ENCODE peak calls at places on chromosomes 13 and 19, in ten cellular contexts. One of them, this sample, is unnamed.

GRCh38 chr19:6273701-6274601 is 5.8 kb downstream of the MLLT1 start:
- DNase-seq in glutamatergic neuron: no peak
- DNase-seq in AG09309: peak; percentile 87
- DNase-seq in body of pancreas: peak; percentile 91
- DNase-seq in transverse colon: peak; percentile 64
- DNase-seq in fibroblast of mammary gland: peak; percentile 96
- DNase-seq in breast epithelium: peak; percentile 83
- DNase-seq in neural crest cell: no peak
- DNase-seq in CD8-positive, alpha-beta T cell: no peak
- DNase-seq in fibroblast of lung: peak; percentile 91
- DNase-seq in this sample: no peak

GRCh38 chr13:25037057-25037813 is 58.7 kb upstream of the PABPC3 start:
- DNase-seq in fibroblast of mammary gland: peak; percentile 67
- DNase-seq in fibroblast of lung: peak; percentile 73
- DNase-seq in glutamatergic neuron: peak; percentile 58
- DNase-seq in AG09309: peak; percentile 24
- DNase-seq in breast epithelium: no peak
- DNase-seq in body of pancreas: peak; percentile 71
- DNase-seq in neural crest cell: peak; percentile 60
- DNase-seq in CD8-positive, alpha-beta T cell: peak; percentile 30
- DNase-seq in transverse colon: peak; percentile 47
- DNase-seq in this sample: peak; percentile 55

GRCh38 chr13:81795710-81796109 is 1454.8 kb upstream of the SPRY2 start:
- DNase-seq in neural crest cell: no peak
- DNase-seq in transverse colon: no peak
- DNase-seq in glutamatergic neuron: no peak
- DNase-seq in body of pancreas: no peak
- DNase-seq in CD8-positive, alpha-beta T cell: no peak
- DNase-seq in breast epithelium: no peak
- DNase-seq in fibroblast of mammary gland: no peak
- DNase-seq in fibroblast of lung: no peak
- DNase-seq in AG09309: no peak
- DNase-seq in this sample: no peak

GRCh38 chr19:39277598-39277997 is 9.4 kb downstream of the IFNL2 start:
- DNase-seq in transverse colon: no peak
- DNase-seq in fibroblast of mammary gland: no peak
- DNase-seq in glutamatergic neuron: no peak
- DNase-seq in neural crest cell: no peak
- DNase-seq in breast epithelium: no peak
- DNase-seq in CD8-positive, alpha-beta T cell: no peak
- DNase-seq in fibroblast of lung: no peak
- DNase-seq in AG09309: no peak
- DNase-seq in body of pancreas: no peak
- DNase-seq in this sample: no peak

GRCh38 chr13:98500963-98501421 is 75.9 kb downstream of the STK24 start:
- DNase-seq in neural crest cell: no peak
- DNase-seq in body of pancreas: no peak
- DNase-seq in CD8-positive, alpha-beta T cell: no peak
- DNase-seq in fibroblast of lung: no peak
- DNase-seq in fibroblast of mammary gland: no peak
- DNase-seq in breast epithelium: no peak
- DNase-seq in glutamatergic neuron: no peak
- DNase-seq in transverse colon: no peak
- DNase-seq in AG09309: no peak
- DNase-seq in this sample: peak; percentile 76

GRCh38 chr19:35126624-35126959 is 8.3 kb downstream of the LGI4 start:
- DNase-seq in body of pancreas: no peak
- DNase-seq in glutamatergic neuron: peak; percentile 51
- DNase-seq in fibroblast of mammary gland: no peak
- DNase-seq in CD8-positive, alpha-beta T cell: no peak
- DNase-seq in AG09309: no peak
- DNase-seq in breast epithelium: no peak
- DNase-seq in fibroblast of lung: no peak
- DNase-seq in neural crest cell: no peak
- DNase-seq in transverse colon: no peak
- DNase-seq in this sample: no peak

GRCh38 chr13:20178156-20178555 is 14.6 kb downstream of the GJB2 start:
- DNase-seq in body of pancreas: no peak
- DNase-seq in fibroblast of mammary gland: no peak
- DNase-seq in fibroblast of lung: no peak
- DNase-seq in CD8-positive, alpha-beta T cell: no peak
- DNase-seq in glutamatergic neuron: no peak
- DNase-seq in AG09309: no peak
- DNase-seq in breast epithelium: no peak
- DNase-seq in neural crest cell: no peak
- DNase-seq in transverse colon: no peak
- DNase-seq in this sample: no peak

GRCh38 chr19:10211071-10211470 is 16.3 kb upstream of the DNMT1 start:
- DNase-seq in AG09309: no peak
- DNase-seq in neural crest cell: no peak
- DNase-seq in fibroblast of mammary gland: no peak
- DNase-seq in glutamatergic neuron: no peak
- DNase-seq in fibroblast of lung: no peak
- DNase-seq in body of pancreas: no peak
- DNase-seq in transverse colon: no peak
- DNase-seq in breast epithelium: no peak
- DNase-seq in CD8-positive, alpha-beta T cell: no peak
- DNase-seq in this sample: no peak

GRCh38 chr13:66659291-66660012 is 570.7 kb downstream of the PCDH9 start:
- DNase-seq in glutamatergic neuron: no peak
- DNase-seq in transverse colon: no peak
- DNase-seq in CD8-positive, alpha-beta T cell: no peak
- DNase-seq in breast epithelium: no peak
- DNase-seq in neural crest cell: no peak
- DNase-seq in AG09309: no peak
- DNase-seq in fibroblast of mammary gland: peak; percentile 40
- DNase-seq in body of pancreas: no peak
- DNase-seq in fibroblast of lung: peak; percentile 18
- DNase-seq in this sample: no peak

GRCh38 chr13:105159794-105160193 is 1375.7 kb downstream of the EFNB2 start:
- DNase-seq in transverse colon: no peak
- DNase-seq in fibroblast of mammary gland: no peak
- DNase-seq in AG09309: no peak
- DNase-seq in CD8-positive, alpha-beta T cell: no peak
- DNase-seq in glutamatergic neuron: peak; percentile 15
- DNase-seq in body of pancreas: no peak
- DNase-seq in neural crest cell: no peak
- DNase-seq in breast epithelium: no peak
- DNase-seq in fibroblast of lung: no peak
- DNase-seq in this sample: no peak

GRCh38 chr19:43798546-43799409 is 3.5 kb downstream of the LYPD5 start:
- DNase-seq in breast epithelium: peak; percentile 80
- DNase-seq in transverse colon: peak; percentile 69
- DNase-seq in AG09309: no peak
- DNase-seq in fibroblast of mammary gland: no peak
- DNase-seq in fibroblast of lung: no peak
- DNase-seq in CD8-positive, alpha-beta T cell: peak; percentile 72
- DNase-seq in glutamatergic neuron: no peak
- DNase-seq in body of pancreas: peak; percentile 47
- DNase-seq in neural crest cell: no peak
- DNase-seq in this sample: peak; percentile 54

GRCh38 chr19:30540671-30541210 is 168.6 kb downstream of the ZNF536 start:
- DNase-seq in CD8-positive, alpha-beta T cell: no peak
- DNase-seq in body of pancreas: no peak
- DNase-seq in breast epithelium: no peak
- DNase-seq in neural crest cell: no peak
- DNase-seq in fibroblast of lung: no peak
- DNase-seq in glutamatergic neuron: no peak
- DNase-seq in fibroblast of mammary gland: no peak
- DNase-seq in transverse colon: no peak
- DNase-seq in AG09309: no peak
- DNase-seq in this sample: no peak

GRCh38 chr19:1220452-1221037 is 15.0 kb downstream of the STK11 start:
- DNase-seq in AG09309: no peak
- DNase-seq in body of pancreas: no peak
- DNase-seq in neural crest cell: no peak
- DNase-seq in CD8-positive, alpha-beta T cell: no peak
- DNase-seq in fibroblast of lung: no peak
- DNase-seq in glutamatergic neuron: peak; percentile 51
- DNase-seq in breast epithelium: no peak
- DNase-seq in transverse colon: no peak
- DNase-seq in fibroblast of mammary gland: no peak
- DNase-seq in this sample: no peak
- TF ChIP-seq CTCF in AG09309: peak; percentile 32
- TF ChIP-seq CTCF in body of pancreas: no peak
- TF ChIP-seq CTCF in neural crest cell: no peak
- TF ChIP-seq CTCF in CD8-positive, alpha-beta T cell: no peak
- TF ChIP-seq CTCF in fibroblast of lung: no peak
- TF ChIP-seq CTCF in glutamatergic neuron: no peak
- TF ChIP-seq CTCF in breast epithelium: no peak
- TF ChIP-seq CTCF in transverse colon: no peak
- TF ChIP-seq CTCF in fibroblast of mammary gland: peak; percentile 32
- TF ChIP-seq CTCF in this sample: no peak

GRCh38 chr19:2461751-2462634 is 5.2 kb upstream of the LMNB2 start:
- DNase-seq in transverse colon: peak; percentile 54
- DNase-seq in breast epithelium: no peak
- DNase-seq in AG09309: no peak
- DNase-seq in neural crest cell: peak; percentile 40
- DNase-seq in CD8-positive, alpha-beta T cell: peak; percentile 41
- DNase-seq in glutamatergic neuron: peak; percentile 63
- DNase-seq in body of pancreas: peak; percentile 14
- DNase-seq in fibroblast of mammary gland: peak; percentile 77
- DNase-seq in fibroblast of lung: peak; percentile 49
- DNase-seq in this sample: peak; percentile 89
- TF ChIP-seq CTCF in transverse colon: no peak
- TF ChIP-seq CTCF in breast epithelium: no peak
- TF ChIP-seq CTCF in AG09309: peak; percentile 25
- TF ChIP-seq CTCF in neural crest cell: no peak
- TF ChIP-seq CTCF in CD8-positive, alpha-beta T cell: no peak
- TF ChIP-seq CTCF in glutamatergic neuron: no peak
- TF ChIP-seq CTCF in body of pancreas: no peak
- TF ChIP-seq CTCF in fibroblast of mammary gland: no peak
- TF ChIP-seq CTCF in fibroblast of lung: no peak
- TF ChIP-seq CTCF in this sample: no peak

GRCh38 chr13:71218960-71219359 is 648.0 kb downstream of the DACH1 start:
- DNase-seq in breast epithelium: no peak
- DNase-seq in fibroblast of lung: no peak
- DNase-seq in body of pancreas: no peak
- DNase-seq in AG09309: no peak
- DNase-seq in transverse colon: no peak
- DNase-seq in neural crest cell: no peak
- DNase-seq in fibroblast of mammary gland: no peak
- DNase-seq in glutamatergic neuron: no peak
- DNase-seq in CD8-positive, alpha-beta T cell: no peak
- DNase-seq in this sample: no peak
- TF ChIP-seq CTCF in breast epithelium: no peak
- TF ChIP-seq CTCF in fibroblast of lung: no peak
- TF ChIP-seq CTCF in body of pancreas: peak; percentile 31
- TF ChIP-seq CTCF in AG09309: no peak
- TF ChIP-seq CTCF in transverse colon: no peak
- TF ChIP-seq CTCF in neural crest cell: no peak
- TF ChIP-seq CTCF in fibroblast of mammary gland: no peak
- TF ChIP-seq CTCF in glutamatergic neuron: no peak
- TF ChIP-seq CTCF in CD8-positive, alpha-beta T cell: no peak
- TF ChIP-seq CTCF in this sample: peak; percentile 29

GRCh38 chr13:37141011-37141410 is 35.5 kb upstream of the CSNK1A1L start:
- DNase-seq in transverse colon: no peak
- DNase-seq in glutamatergic neuron: no peak
- DNase-seq in breast epithelium: no peak
- DNase-seq in body of pancreas: no peak
- DNase-seq in CD8-positive, alpha-beta T cell: no peak
- DNase-seq in fibroblast of mammary gland: peak; percentile 86
- DNase-seq in neural crest cell: no peak
- DNase-seq in AG09309: no peak
- DNase-seq in fibroblast of lung: no peak
- DNase-seq in this sample: no peak

GRCh38 chr13:37148501-37148900 is 43.0 kb upstream of the CSNK1A1L start:
- DNase-seq in glutamatergic neuron: no peak
- DNase-seq in transverse colon: no peak
- DNase-seq in fibroblast of lung: no peak
- DNase-seq in breast epithelium: no peak
- DNase-seq in CD8-positive, alpha-beta T cell: no peak
- DNase-seq in neural crest cell: no peak
- DNase-seq in fibroblast of mammary gland: peak; percentile 34
- DNase-seq in AG09309: no peak
- DNase-seq in body of pancreas: no peak
- DNase-seq in this sample: no peak

GRCh38 chr13:37149380-37149779 is 43.9 kb upstream of the CSNK1A1L start:
- DNase-seq in breast epithelium: no peak
- DNase-seq in neural crest cell: no peak
- DNase-seq in glutamatergic neuron: no peak
- DNase-seq in CD8-positive, alpha-beta T cell: no peak
- DNase-seq in fibroblast of mammary gland: no peak
- DNase-seq in body of pancreas: no peak
- DNase-seq in fibroblast of lung: no peak
- DNase-seq in transverse colon: no peak
- DNase-seq in AG09309: no peak
- DNase-seq in this sample: no peak

GRCh38 chr13:37143901-37144300 is 38.4 kb upstream of the CSNK1A1L start:
- DNase-seq in fibroblast of mammary gland: peak; percentile 90
- DNase-seq in transverse colon: no peak
- DNase-seq in fibroblast of lung: peak; percentile 26
- DNase-seq in glutamatergic neuron: no peak
- DNase-seq in AG09309: no peak
- DNase-seq in body of pancreas: no peak
- DNase-seq in neural crest cell: no peak
- DNase-seq in CD8-positive, alpha-beta T cell: no peak
- DNase-seq in breast epithelium: no peak
- DNase-seq in this sample: no peak

DNA sequence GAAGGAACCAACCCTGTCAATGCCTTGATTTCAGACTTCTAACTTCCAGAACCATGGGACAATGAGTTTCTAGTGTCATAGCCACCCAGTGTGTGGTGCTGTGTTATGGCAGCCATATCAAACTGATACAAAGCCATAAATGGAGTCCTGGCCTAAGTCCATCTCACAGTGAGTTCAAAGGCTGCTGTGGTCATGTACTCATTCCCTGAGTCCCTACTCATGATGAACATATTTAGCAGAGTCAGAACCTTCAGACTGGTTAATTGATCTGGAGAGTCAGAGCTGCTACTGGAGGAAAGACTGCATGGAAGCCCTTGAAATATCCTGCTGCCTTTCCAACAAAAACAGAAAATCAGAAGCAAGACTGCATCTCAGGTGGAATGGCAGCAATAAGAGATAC is 39.2 kb upstream of the CSNK1A1L start:
- DNase-seq in AG09309: no peak
- DNase-seq in transverse colon: no peak
- DNase-seq in glutamatergic neuron: no peak
- DNase-seq in fibroblast of mammary gland: peak; percentile 87
- DNase-seq in neural crest cell: no peak
- DNase-seq in fibroblast of lung: peak; percentile 39
- DNase-seq in CD8-positive, alpha-beta T cell: no peak
- DNase-seq in body of pancreas: no peak
- DNase-seq in breast epithelium: no peak
- DNase-seq in this sample: no peak
- TF ChIP-seq CTCF in AG09309: no peak
- TF ChIP-seq CTCF in transverse colon: no peak
- TF ChIP-seq CTCF in glutamatergic neuron: no peak
- TF ChIP-seq CTCF in fibroblast of mammary gland: no peak
- TF ChIP-seq CTCF in neural crest cell: no peak
- TF ChIP-seq CTCF in fibroblast of lung: no peak
- TF ChIP-seq CTCF in CD8-positive, alpha-beta T cell: no peak
- TF ChIP-seq CTCF in body of pancreas: no peak
- TF ChIP-seq CTCF in breast epithelium: no peak
- TF ChIP-seq CTCF in this sample: no peak

GRCh38 chr13:26502826-26503225 is 54.7 kb upstream of the WASF3 start:
- DNase-seq in fibroblast of mammary gland: peak; percentile 94
- DNase-seq in AG09309: peak; percentile 70
- DNase-seq in neural crest cell: no peak
- DNase-seq in breast epithelium: no peak
- DNase-seq in body of pancreas: peak; percentile 36
- DNase-seq in transverse colon: no peak
- DNase-seq in CD8-positive, alpha-beta T cell: no peak
- DNase-seq in glutamatergic neuron: no peak
- DNase-seq in fibroblast of lung: peak; percentile 68
- DNase-seq in this sample: no peak
- TF ChIP-seq CTCF in fibroblast of mammary gland: peak; percentile 22
- TF ChIP-seq CTCF in AG09309: peak; percentile 39
- TF ChIP-seq CTCF in neural crest cell: no peak
- TF ChIP-seq CTCF in breast epithelium: no peak
- TF ChIP-seq CTCF in body of pancreas: no peak
- TF ChIP-seq CTCF in transverse colon: no peak
- TF ChIP-seq CTCF in CD8-positive, alpha-beta T cell: no peak
- TF ChIP-seq CTCF in glutamatergic neuron: no peak
- TF ChIP-seq CTCF in fibroblast of lung: peak; percentile 36
- TF ChIP-seq CTCF in this sample: no peak

This sample was measured in GM10248.